ENCODE peak calls at places on chromosomes 2 and 18, in ten cellular contexts. One of them, this sample, is unnamed. For H3K36me3 and H3K4me1, the result is how much of the 10 kb centered on the place peaks cover.

GRCh38 chr2:26848336-26849055 is 564 bp downstream of the DPYSL5 start:
- DNase-seq in left lung: no peak
- DNase-seq in Peyer's patch: peak
- DNase-seq in GM23248: peak
- DNase-seq in astrocyte: no peak
- DNase-seq in A673: peak
- DNase-seq in adrenal gland: no peak
- DNase-seq in mucosa of descending colon: no peak
- DNase-seq in cardiac muscle cell: peak
- DNase-seq in psoas muscle: peak
- DNase-seq in this sample: no peak

GRCh38 chr18:40692871-40693270 is 1262.2 kb upstream of the PIK3C3 start:
- DNase-seq in Peyer's patch: no peak
- DNase-seq in cardiac muscle cell: peak
- DNase-seq in GM23248: no peak
- DNase-seq in adrenal gland: no peak
- DNase-seq in left lung: no peak
- DNase-seq in psoas muscle: no peak
- DNase-seq in astrocyte: no peak
- DNase-seq in A673: no peak
- DNase-seq in mucosa of descending colon: no peak
- DNase-seq in this sample: no peak

GRCh38 chr2:70964133-70964532 is 14.3 kb upstream of the ANKRD53 start:
- DNase-seq in Peyer's patch: no peak
- DNase-seq in astrocyte: no peak
- DNase-seq in cardiac muscle cell: no peak
- DNase-seq in psoas muscle: no peak
- DNase-seq in adrenal gland: no peak
- DNase-seq in GM23248: no peak
- DNase-seq in mucosa of descending colon: no peak
- DNase-seq in A673: no peak
- DNase-seq in left lung: no peak
- DNase-seq in this sample: no peak

GRCh38 chr2:36707050-36707449 is 10.5 kb downstream of the VIT start:
- DNase-seq in Peyer's patch: no peak
- DNase-seq in left lung: no peak
- DNase-seq in adrenal gland: no peak
- DNase-seq in mucosa of descending colon: no peak
- DNase-seq in A673: no peak
- DNase-seq in psoas muscle: peak
- DNase-seq in astrocyte: peak
- DNase-seq in GM23248: peak
- DNase-seq in cardiac muscle cell: peak
- DNase-seq in this sample: no peak

GRCh38 chr2:96688649-96689430 is 46.3 kb downstream of the FER1L5 start:
- DNase-seq in astrocyte: no peak
- DNase-seq in GM23248: no peak
- DNase-seq in A673: no peak
- DNase-seq in Peyer's patch: no peak
- DNase-seq in psoas muscle: no peak
- DNase-seq in mucosa of descending colon: no peak
- DNase-seq in adrenal gland: no peak
- DNase-seq in left lung: no peak
- DNase-seq in cardiac muscle cell: no peak
- DNase-seq in this sample: no peak

GRCh38 chr2:108988796-108989713 is at the start of gene EDAR:
- DNase-seq in Peyer's patch: peak
- DNase-seq in cardiac muscle cell: peak
- DNase-seq in mucosa of descending colon: peak
- DNase-seq in adrenal gland: peak
- DNase-seq in psoas muscle: no peak
- DNase-seq in left lung: no peak
- DNase-seq in A673: peak
- DNase-seq in GM23248: peak
- DNase-seq in astrocyte: peak
- DNase-seq in this sample: no peak

GRCh38 chr18:21489119-21489750 is 111.3 kb downstream of the ESCO1 start:
- DNase-seq in left lung: no peak
- DNase-seq in GM23248: peak
- DNase-seq in psoas muscle: no peak
- DNase-seq in astrocyte: peak
- DNase-seq in adrenal gland: peak
- DNase-seq in Peyer's patch: no peak
- DNase-seq in A673: peak
- DNase-seq in cardiac muscle cell: peak
- DNase-seq in mucosa of descending colon: no peak
- DNase-seq in this sample: no peak

GRCh38 chr18:9760641-9761040 is 52.5 kb downstream of the RAB31 start:
- DNase-seq in mucosa of descending colon: no peak
- DNase-seq in GM23248: no peak
- DNase-seq in Peyer's patch: no peak
- DNase-seq in left lung: no peak
- DNase-seq in psoas muscle: no peak
- DNase-seq in A673: no peak
- DNase-seq in astrocyte: no peak
- DNase-seq in cardiac muscle cell: no peak
- DNase-seq in adrenal gland: no peak
- DNase-seq in this sample: no peak

GRCh38 chr2:236168110-236169067 is at the start of gene GBX2:
- DNase-seq in Peyer's patch: peak
- DNase-seq in psoas muscle: no peak
- DNase-seq in adrenal gland: no peak
- DNase-seq in mucosa of descending colon: peak
- DNase-seq in cardiac muscle cell: peak
- DNase-seq in A673: peak
- DNase-seq in astrocyte: peak
- DNase-seq in GM23248: peak
- DNase-seq in left lung: no peak
- DNase-seq in this sample: no peak

GRCh38 chr2:236166157-236166780 is 1.9 kb downstream of the GBX2 start:
- DNase-seq in psoas muscle: no peak
- DNase-seq in left lung: no peak
- DNase-seq in GM23248: peak
- DNase-seq in astrocyte: no peak
- DNase-seq in cardiac muscle cell: no peak
- DNase-seq in Peyer's patch: no peak
- DNase-seq in A673: no peak
- DNase-seq in adrenal gland: no peak
- DNase-seq in mucosa of descending colon: no peak
- DNase-seq in this sample: no peak

GRCh38 chr2:236165491-236166156 is 2.6 kb downstream of the GBX2 start:
- DNase-seq in left lung: no peak
- DNase-seq in mucosa of descending colon: no peak
- DNase-seq in Peyer's patch: no peak
- DNase-seq in GM23248: no peak
- DNase-seq in astrocyte: no peak
- DNase-seq in adrenal gland: no peak
- DNase-seq in psoas muscle: no peak
- DNase-seq in cardiac muscle cell: no peak
- DNase-seq in A673: no peak
- DNase-seq in this sample: no peak

GRCh38 chr2:236167297-236168109 is 683 bp downstream of the GBX2 start:
- DNase-seq in psoas muscle: no peak
- DNase-seq in adrenal gland: no peak
- DNase-seq in left lung: no peak
- DNase-seq in A673: peak
- DNase-seq in cardiac muscle cell: peak
- DNase-seq in astrocyte: peak
- DNase-seq in Peyer's patch: no peak
- DNase-seq in mucosa of descending colon: no peak
- DNase-seq in GM23248: peak
- DNase-seq in this sample: no peak

GRCh38 chr2:236166781-236167296 is 1.3 kb downstream of the GBX2 start:
- DNase-seq in A673: no peak
- DNase-seq in left lung: no peak
- DNase-seq in adrenal gland: no peak
- DNase-seq in psoas muscle: no peak
- DNase-seq in GM23248: no peak
- DNase-seq in astrocyte: no peak
- DNase-seq in cardiac muscle cell: no peak
- DNase-seq in mucosa of descending colon: no peak
- DNase-seq in Peyer's patch: peak
- DNase-seq in this sample: no peak
- H3K4me3 ChIP-seq in A673: peak
- H3K4me3 ChIP-seq in left lung: no peak
- H3K4me3 ChIP-seq in adrenal gland: no peak
- H3K4me3 ChIP-seq in psoas muscle: peak
- H3K4me3 ChIP-seq in GM23248: peak
- H3K4me3 ChIP-seq in astrocyte: peak
- H3K4me3 ChIP-seq in cardiac muscle cell: peak
- H3K4me3 ChIP-seq in mucosa of descending colon: no peak
- H3K4me3 ChIP-seq in Peyer's patch: peak
- H3K4me3 ChIP-seq in this sample: peak

DNA sequence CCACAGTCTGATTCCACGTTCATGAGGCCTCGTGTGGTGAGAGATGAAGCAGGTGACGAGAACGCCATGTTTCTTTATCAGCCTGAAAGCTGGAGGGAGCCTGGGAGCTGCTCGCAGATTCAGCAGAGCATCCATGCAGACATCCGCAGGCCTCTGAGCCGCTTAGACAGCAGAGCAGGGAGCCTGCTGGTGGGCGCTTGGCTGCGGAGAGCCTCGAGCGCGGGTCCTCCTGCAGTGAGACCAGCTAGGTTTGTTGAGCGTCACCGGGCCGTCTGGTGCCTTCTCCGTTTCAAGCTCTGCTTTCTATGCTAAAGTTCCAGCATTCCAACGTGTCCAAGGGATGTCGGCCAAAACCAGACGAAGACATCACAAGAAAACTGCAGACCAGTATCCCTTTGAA is 27.6 kb downstream of the CTDP1 start:
- DNase-seq in Peyer's patch: no peak
- DNase-seq in A673: no peak
- DNase-seq in astrocyte: no peak
- DNase-seq in cardiac muscle cell: no peak
- DNase-seq in adrenal gland: no peak
- DNase-seq in psoas muscle: no peak
- DNase-seq in mucosa of descending colon: no peak
- DNase-seq in GM23248: no peak
- DNase-seq in left lung: no peak
- DNase-seq in this sample: no peak
- H3K36me3 ChIP-seq in Peyer's patch: under half
- H3K36me3 ChIP-seq in A673: under half
- H3K36me3 ChIP-seq in astrocyte: under half
- H3K36me3 ChIP-seq in cardiac muscle cell: under half
- H3K36me3 ChIP-seq in adrenal gland: under half
- H3K36me3 ChIP-seq in psoas muscle: half or more
- H3K36me3 ChIP-seq in mucosa of descending colon: under half
- H3K36me3 ChIP-seq in GM23248: under half
- H3K36me3 ChIP-seq in left lung: under half
- H3K36me3 ChIP-seq in this sample: half or more

GRCh38 chr2:42115588-42115987 is 53.6 kb upstream of the EML4 start:
- DNase-seq in GM23248: no peak
- DNase-seq in psoas muscle: no peak
- DNase-seq in adrenal gland: no peak
- DNase-seq in cardiac muscle cell: no peak
- DNase-seq in A673: no peak
- DNase-seq in astrocyte: no peak
- DNase-seq in left lung: no peak
- DNase-seq in Peyer's patch: no peak
- DNase-seq in mucosa of descending colon: no peak
- DNase-seq in this sample: no peak

GRCh38 chr2:42117923-42118758 is 51.0 kb upstream of the EML4 start:
- DNase-seq in astrocyte: peak
- DNase-seq in cardiac muscle cell: peak
- DNase-seq in Peyer's patch: no peak
- DNase-seq in adrenal gland: peak
- DNase-seq in mucosa of descending colon: no peak
- DNase-seq in GM23248: peak
- DNase-seq in psoas muscle: no peak
- DNase-seq in A673: peak
- DNase-seq in left lung: no peak
- DNase-seq in this sample: no peak

GRCh38 chr2:42118759-42119569 is 50.2 kb upstream of the EML4 start:
- DNase-seq in cardiac muscle cell: peak
- DNase-seq in psoas muscle: no peak
- DNase-seq in astrocyte: peak
- DNase-seq in Peyer's patch: no peak
- DNase-seq in left lung: no peak
- DNase-seq in adrenal gland: no peak
- DNase-seq in mucosa of descending colon: no peak
- DNase-seq in A673: no peak
- DNase-seq in GM23248: no peak
- DNase-seq in this sample: no peak

GRCh38 chr2:42117182-42117579 is 52.0 kb upstream of the EML4 start:
- DNase-seq in GM23248: no peak
- DNase-seq in mucosa of descending colon: no peak
- DNase-seq in adrenal gland: no peak
- DNase-seq in Peyer's patch: no peak
- DNase-seq in astrocyte: no peak
- DNase-seq in cardiac muscle cell: no peak
- DNase-seq in A673: no peak
- DNase-seq in psoas muscle: no peak
- DNase-seq in left lung: no peak
- DNase-seq in this sample: no peak

DNA sequence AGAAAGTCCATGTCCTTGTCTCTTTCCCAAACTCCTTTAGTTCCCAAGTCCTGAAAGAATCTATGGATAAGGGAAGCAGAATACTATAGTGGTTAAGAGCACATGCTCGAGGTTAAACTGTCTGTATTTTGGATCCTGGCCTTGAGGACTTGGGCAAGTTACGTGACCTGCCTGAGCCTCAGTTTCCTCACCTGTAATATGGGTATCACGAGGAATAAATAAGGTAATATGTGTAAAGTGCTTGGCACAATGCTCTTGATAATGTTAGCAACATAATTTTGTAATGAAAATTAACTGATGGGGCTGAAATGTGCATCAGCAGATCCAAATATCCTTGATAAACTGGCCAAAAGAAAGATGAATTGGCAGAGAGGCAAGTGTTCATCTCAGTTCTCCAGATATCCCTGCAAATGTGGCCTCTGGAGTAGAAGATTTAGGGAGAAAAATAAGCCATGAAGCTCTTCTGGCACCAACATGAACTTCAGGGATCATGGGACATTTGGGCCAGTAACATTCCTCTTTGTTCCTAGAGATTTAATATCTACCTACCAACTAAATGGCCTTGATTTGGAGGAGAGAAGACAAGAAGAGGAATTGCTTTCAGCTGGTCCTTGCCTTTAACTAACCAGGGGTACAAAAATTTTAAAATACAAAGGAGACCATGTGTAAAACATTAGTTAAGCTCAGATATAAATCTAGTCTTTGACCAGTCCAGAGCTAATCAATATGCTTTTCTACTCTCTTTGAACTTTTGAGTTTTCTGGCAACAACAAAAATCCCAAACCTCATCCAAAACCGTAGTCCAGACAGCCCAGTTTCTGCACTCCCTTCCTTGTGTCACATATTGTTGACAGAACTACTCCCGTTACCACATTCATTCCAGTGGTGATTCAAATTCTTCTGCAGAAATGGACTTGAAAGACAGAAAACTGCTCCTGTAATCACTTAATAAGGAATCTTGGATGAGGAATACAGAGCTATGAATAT is 52.7 kb upstream of the EML4 start:
- DNase-seq in cardiac muscle cell: peak
- DNase-seq in A673: no peak
- DNase-seq in adrenal gland: no peak
- DNase-seq in GM23248: peak
- DNase-seq in left lung: no peak
- DNase-seq in mucosa of descending colon: no peak
- DNase-seq in Peyer's patch: no peak
- DNase-seq in astrocyte: peak
- DNase-seq in psoas muscle: no peak
- DNase-seq in this sample: no peak
- H3K4me1 ChIP-seq in cardiac muscle cell: under half
- H3K4me1 ChIP-seq in A673: under half
- H3K4me1 ChIP-seq in adrenal gland: under half
- H3K4me1 ChIP-seq in GM23248: under half
- H3K4me1 ChIP-seq in left lung: half or more
- H3K4me1 ChIP-seq in mucosa of descending colon: under half
- H3K4me1 ChIP-seq in Peyer's patch: under half
- H3K4me1 ChIP-seq in astrocyte: under half
- H3K4me1 ChIP-seq in psoas muscle: under half
- H3K4me1 ChIP-seq in this sample: under half

GRCh38 chr18:70287731-70288130 is 1.1 kb upstream of the SOCS6 start:
- DNase-seq in GM23248: no peak
- DNase-seq in cardiac muscle cell: no peak
- DNase-seq in mucosa of descending colon: no peak
- DNase-seq in astrocyte: no peak
- DNase-seq in left lung: no peak
- DNase-seq in Peyer's patch: no peak
- DNase-seq in adrenal gland: no peak
- DNase-seq in psoas muscle: no peak
- DNase-seq in A673: no peak
- DNase-seq in this sample: no peak
- H3K4me3 ChIP-seq in GM23248: peak
- H3K4me3 ChIP-seq in cardiac muscle cell: peak
- H3K4me3 ChIP-seq in mucosa of descending colon: no peak
- H3K4me3 ChIP-seq in astrocyte: peak
- H3K4me3 ChIP-seq in left lung: no peak
- H3K4me3 ChIP-seq in Peyer's patch: no peak
- H3K4me3 ChIP-seq in adrenal gland: no peak
- H3K4me3 ChIP-seq in psoas muscle: peak
- H3K4me3 ChIP-seq in A673: peak
- H3K4me3 ChIP-seq in this sample: no peak

This sample was measured in lower lobe of right lung.